ENCODE peak calls at places on chromosome 9, in eight cellular contexts. M, Y, B, O, N, J, S and K are unnamed samples. For H3K9me3, the result is how much of the 10 kb centered on the place peaks cover.

GRCh38 chr9:79617395-79617794 is 45.6 kb downstream of the TLE4 start:
- DNase-seq in N (no peak), Y (no peak), O (peak), J (no peak), S (no peak), M (no peak), B (no peak), K (no peak)

GRCh38 chr9:4600363-4600762 is 61.7 kb upstream of the PLPP6 start:
- DNase-seq in Y (no peak), N (no peak), M (no peak), O (no peak), B (no peak), J (no peak), S (no peak), K (no peak)

GRCh38 chr9:115132648-115133047 is 14.7 kb upstream of the TNC start:
- DNase-seq in N (no peak), O (peak), M (no peak), B (no peak), J (no peak), S (no peak), Y (peak), K (peak)

GRCh38 chr9:86405086-86405491 is 50.9 kb upstream of the TUT7 start:
- DNase-seq in J (no peak), M (no peak), S (no peak), Y (no peak), N (no peak), B (no peak), O (no peak), K (no peak)

GRCh38 chr9:129140397-129141065 is 29.3 kb downstream of the PTPA start:
- DNase-seq in J (no peak), B (peak), N (peak), M (peak), S (no peak), O (peak), Y (peak), K (no peak)

GRCh38 chr9:128103589-128103962 is 24.0 kb downstream of the PTGES2 start:
- DNase-seq in B (no peak), M (no peak), S (peak), Y (peak), O (no peak), J (no peak), N (no peak), K (peak)

GRCh38 chr9:126357074-126357473 is 30.4 kb downstream of the MVB12B start:
- DNase-seq in B (no peak), O (no peak), N (peak), J (no peak), Y (no peak), S (no peak), M (no peak), K (no peak)

GRCh38 chr9:24041294-24041693 is 215.3 kb upstream of the ELAVL2 start:
- DNase-seq in N (no peak), Y (no peak), B (no peak), M (no peak), J (no peak), O (no peak), S (no peak), K (no peak)

GRCh38 chr9:122143296-122143695 is 16.3 kb downstream of the NDUFA8 start:
- DNase-seq in Y (no peak), B (no peak), N (no peak), J (no peak), O (no peak), M (no peak), S (no peak), K (no peak)

GRCh38 chr9:5714501-5715401 is 85.8 kb downstream of the RIC1 start:
- DNase-seq in J (no peak), Y (no peak), B (no peak), S (no peak), N (peak), M (no peak), O (no peak), K (no peak)

GRCh38 chr9:84271004-84271886 is 69.3 kb downstream of the SLC28A3 start:
- DNase-seq in N (no peak), B (peak), S (no peak), M (peak), Y (no peak), O (peak), J (peak), K (peak)

GRCh38 chr9:114286146-114286679 is 36.7 kb upstream of the ORM1 start:
- DNase-seq in N (no peak), O (peak), S (no peak), M (peak), J (no peak), B (peak), Y (peak), K (peak)

GRCh38 chr9:129316281-129317030 is 138.4 kb upstream of the IER5L start:
- DNase-seq in J (no peak), N (no peak), M (no peak), B (no peak), O (peak), Y (no peak), S (peak), K (peak)

GRCh38 chr9:87213948-87214347 is 266.6 kb upstream of the GAS1 start:
- DNase-seq in S (no peak), J (no peak), O (no peak), Y (no peak), B (no peak), N (no peak), M (no peak), K (no peak)

GRCh38 chr9:72274916-72275315 is 90.1 kb downstream of the ZFAND5 start:
- DNase-seq in Y (no peak), S (no peak), N (no peak), O (no peak), J (no peak), B (no peak), M (no peak), K (no peak)

GRCh38 chr9:119009253-119009652 is 360.0 kb downstream of the BRINP1 start:
- DNase-seq in O (no peak), M (no peak), Y (no peak), N (no peak), B (no peak), S (no peak), J (no peak), K (no peak)

GRCh38 chr9:128733256-128733655 is 9.3 kb upstream of the ZDHHC12 start:
- DNase-seq in J (no peak), B (peak), M (peak), O (peak), S (no peak), Y (peak), N (peak), K (no peak)

GRCh38 chr9:136255896-136256890 is 10.6 kb upstream of the QSOX2 start:
- DNase-seq in Y (peak), O (no peak), B (no peak), J (no peak), S (no peak), M (no peak), N (peak), K (peak)

GRCh38 chr9:136599811-136600660 is 54.2 kb upstream of the NOTCH1 start:
- DNase-seq in N (no peak), O (no peak), M (no peak), S (no peak), Y (no peak), J (no peak), B (no peak), K (peak)

GRCh38 chr9:74942801-74943200 is 9.9 kb downstream of the C9orf40 start:
- DNase-seq in S (no peak), Y (no peak), J (no peak), B (no peak), M (no peak), N (no peak), O (no peak), K (no peak)

GRCh38 chr9:85729882-85730281 is 11.9 kb downstream of the AGTPBP1 start:
- DNase-seq in S (no peak), M (no peak), J (no peak), B (no peak), N (no peak), O (no peak), Y (no peak), K (no peak)

GRCh38 chr9:121609845-121610637 is 41.4 kb upstream of the DAB2IP start:
- DNase-seq in N (peak), O (peak), S (peak), J (peak), B (no peak), Y (no peak), M (peak), K (peak)

GRCh38 chr9:133377721-133378216 is 1.6 kb downstream of the STKLD1 start:
- DNase-seq in N (peak), M (no peak), Y (peak), S (no peak), J (no peak), O (no peak), B (no peak), K (no peak)

GRCh38 chr9:83334320-83334719 is 203.9 kb downstream of the FRMD3 start:
- DNase-seq in N (peak), O (peak), M (peak), B (peak), J (peak), S (peak), Y (peak), K (peak)

GRCh38 chr9:28136113-28136512 is 562.8 kb upstream of the C9orf72 start:
- DNase-seq in O (no peak), Y (no peak), B (no peak), N (no peak), J (no peak), M (no peak), S (no peak), K (no peak)

GRCh38 chr9:19252885-19253219 is 22.4 kb downstream of the DENND4C start:
- DNase-seq in O (no peak), B (no peak), J (no peak), M (no peak), Y (no peak), S (no peak), N (no peak), K (no peak)

GRCh38 chr9:95436416-95436815 is 80.4 kb downstream of the PTCH1 start:
- DNase-seq in B (no peak), S (no peak), J (no peak), O (no peak), Y (no peak), N (no peak), M (no peak), K (no peak)

GRCh38 chr9:133590231-133590855 is 18.8 kb downstream of the FAM163B start:
- DNase-seq in B (no peak), J (no peak), N (no peak), Y (no peak), S (no peak), M (no peak), O (no peak), K (peak)

GRCh38 chr9:125431741-125432271 is 170.2 kb downstream of the GAPVD1 start:
- DNase-seq in J (no peak), B (peak), O (peak), Y (peak), S (peak), N (no peak), M (peak), K (peak)

GRCh38 chr9:95725045-95725444 is 150.4 kb upstream of the ERCC6L2 start:
- DNase-seq in J (no peak), Y (no peak), S (no peak), B (no peak), O (no peak), M (no peak), N (no peak), K (no peak)

GRCh38 chr9:135134253-135135028 is 47.0 kb downstream of the OLFM1 start:
- DNase-seq in S (no peak), N (no peak), B (peak), Y (peak), M (no peak), J (no peak), O (no peak), K (no peak)
- H3K9me3 ChIP-seq in S (under half), N (under half), B (under half), Y (under half), M (under half), J (under half), O (under half), K (under half)

GRCh38 chr9:2299156-2299842 is 284.2 kb downstream of the SMARCA2 start:
- DNase-seq in M (peak), Y (no peak), B (no peak), S (no peak), O (no peak), J (no peak), N (peak), K (no peak)
- H3K9me3 ChIP-seq in M (under half), Y (under half), B (under half), S (under half), O (under half), J (under half), N (under half), K (under half)

DNA sequence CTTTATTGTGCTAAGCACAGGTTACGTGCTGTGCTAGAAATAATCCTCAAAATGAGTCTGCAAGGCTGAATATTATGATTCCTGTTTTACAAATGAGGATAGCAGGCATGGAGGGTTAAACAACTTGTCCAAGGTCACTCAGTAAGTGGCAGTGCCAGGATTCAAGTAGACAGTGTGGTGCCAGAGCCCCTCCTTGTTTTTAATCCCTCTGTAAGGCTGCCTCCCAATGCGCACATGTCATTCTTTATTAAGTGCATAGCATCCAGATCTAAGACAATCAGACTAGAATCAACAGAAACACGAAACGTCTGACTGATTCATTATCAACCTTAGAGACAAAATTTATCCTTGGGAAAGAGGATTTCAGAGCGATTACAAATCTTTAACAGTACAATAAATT is 199.6 kb downstream of the SMARCA2 start:
- DNase-seq in M (no peak), S (no peak), J (no peak), N (no peak), B (peak), O (no peak), Y (peak), K (no peak)
- H3K9me3 ChIP-seq in M (under half), S (under half), J (under half), N (under half), B (under half), O (under half), Y (under half), K (under half)

GRCh38 chr9:138037140-138037539 is 159.6 kb downstream of the CACNA1B start:
- DNase-seq in B (peak), J (no peak), N (no peak), M (no peak), Y (peak), S (no peak), O (peak), K (peak)
- H3K9me3 ChIP-seq in B (under half), J (under half), N (under half), M (under half), Y (under half), S (under half), O (under half), K (under half)